ENCODE peak calls at places on chromosome 15, in four cellular contexts. E is caudate nucleus, T is frontal cortex, Z is ACHN. H is an unnamed sample.
A peak's percentile ranks its signal among the peaks of the same experiment; 100 is the strongest.

GRCh38 chr15:74040115-74040850 is 42.1 kb downstream of the GOLGA6A start:
- DNase-seq in Z (peak; percentile 40), E (no peak), T (no peak), H (no peak)

GRCh38 chr15:80727196-80727595 is 32.1 kb downstream of the ABHD17C start:
- DNase-seq in T (no peak), E (no peak), Z (no peak), H (no peak)

GRCh38 chr15:62110000-62110851 is 43.4 kb downstream of the C2CD4A start:
- DNase-seq in T (no peak), E (no peak), Z (peak; percentile 42), H (no peak)

GRCh38 chr15:43796566-43796965 is 3.5 kb downstream of the SERINC4 start:
- DNase-seq in E (no peak), Z (no peak), T (no peak), H (no peak)

GRCh38 chr15:83694030-83694429 is 40.1 kb downstream of the ADAMTSL3 start:
- DNase-seq in T (no peak), Z (peak; percentile 78), E (no peak), H (no peak)

GRCh38 chr15:95448531-95449210 is 881.8 kb upstream of the NR2F2 start:
- DNase-seq in T (no peak), Z (no peak), E (no peak), H (no peak)

GRCh38 chr15:38944551-38944950 is 379.9 kb upstream of the RASGRP1 start:
- DNase-seq in T (no peak), Z (no peak), E (no peak), H (no peak)

GRCh38 chr15:31752905-31753304 is 277.4 kb upstream of the CHRNA7 start:
- DNase-seq in E (no peak), T (no peak), Z (no peak), H (no peak)

GRCh38 chr15:70584441-70584837 is 178.9 kb downstream of the UACA start:
- DNase-seq in T (no peak), Z (no peak), E (no peak), H (no peak)

GRCh38 chr15:96336643-96337353 is 6.3 kb downstream of the NR2F2 start:
- DNase-seq in Z (peak; percentile 32), T (no peak), E (no peak), H (no peak)

GRCh38 chr15:42035362-42035761 is 14.5 kb upstream of the PLA2G4E start:
- DNase-seq in T (no peak), E (no peak), Z (peak; percentile 1), H (no peak)

GRCh38 chr15:59696332-59696731 is 7.2 kb upstream of the BNIP2 start:
- DNase-seq in T (no peak), Z (no peak), E (no peak), H (no peak)

GRCh38 chr15:57028176-57028575 is 109.7 kb downstream of the TCF12 start:
- DNase-seq in Z (no peak), E (no peak), T (no peak), H (no peak)

GRCh38 chr15:98164573-98164972 is 204.1 kb downstream of the ARRDC4 start:
- DNase-seq in Z (no peak), T (no peak), E (no peak), H (no peak)

GRCh38 chr15:74722591-74722990 is 2.7 kb downstream of the CYP1A1 start:
- DNase-seq in Z (no peak), T (no peak), E (no peak), H (no peak)

GRCh38 chr15:83283813-83284562 is 476 bp downstream of the BNC1 start:
- DNase-seq in E (no peak), Z (peak; percentile 37), T (peak; percentile 32), H (no peak)

GRCh38 chr15:56052389-56053045 is 59.1 kb upstream of the NEDD4 start:
- DNase-seq in T (no peak), E (no peak), Z (peak; percentile 62), H (no peak)

GRCh38 chr15:38176155-38176554 is 76.5 kb upstream of the SPRED1 start:
- DNase-seq in Z (peak; percentile 45), E (no peak), T (no peak), H (no peak)

GRCh38 chr15:48653913-48654630 is 8.6 kb upstream of the FBN1 start:
- DNase-seq in E (no peak), T (no peak), Z (no peak), H (no peak)

GRCh38 chr15:42364529-42364928 is 5.2 kb downstream of the CAPN3 start:
- DNase-seq in T (no peak), Z (no peak), E (no peak), H (no peak)

H was measured in hippocampal formation.